ENCODE peak calls at places on chromosome 21, in five cellular contexts. One of them, this sample, is unnamed.

GRCh38 chr21:37098756-37099155 is 25.7 kb downstream of the TTC3 start:
- DNase-seq in uterus: no peak
- DNase-seq in body of pancreas: no peak
- DNase-seq in fibroblast of lung: no peak
- DNase-seq in neural progenitor cell: no peak
- DNase-seq in this sample: no peak

GRCh38 chr21:44372616-44373015 is 19.2 kb downstream of the TRPM2 start:
- DNase-seq in uterus: no peak
- DNase-seq in fibroblast of lung: no peak
- DNase-seq in neural progenitor cell: no peak
- DNase-seq in body of pancreas: no peak
- DNase-seq in this sample: no peak

GRCh38 chr21:35984654-35985366 is 75.5 kb downstream of the SETD4 start:
- DNase-seq in uterus: no peak
- DNase-seq in neural progenitor cell: no peak
- DNase-seq in body of pancreas: no peak
- DNase-seq in fibroblast of lung: no peak
- DNase-seq in this sample: no peak

GRCh38 chr21:38821959-38822682 is 16.4 kb downstream of the ETS2 start:
- DNase-seq in fibroblast of lung: no peak
- DNase-seq in uterus: no peak
- DNase-seq in neural progenitor cell: no peak
- DNase-seq in body of pancreas: no peak
- DNase-seq in this sample: no peak

GRCh38 chr21:36034211-36034913 is 26.0 kb downstream of the SETD4 start:
- DNase-seq in uterus: no peak
- DNase-seq in neural progenitor cell: no peak
- DNase-seq in fibroblast of lung: no peak
- DNase-seq in body of pancreas: no peak
- DNase-seq in this sample: no peak

GRCh38 chr21:16912075-16912474 is 600.8 kb upstream of the CXADR start:
- DNase-seq in body of pancreas: no peak
- DNase-seq in neural progenitor cell: no peak
- DNase-seq in uterus: no peak
- DNase-seq in fibroblast of lung: peak
- DNase-seq in this sample: peak

GRCh38 chr21:25639922-25640670 is 1.0 kb downstream of the JAM2 start:
- DNase-seq in fibroblast of lung: no peak
- DNase-seq in uterus: peak
- DNase-seq in body of pancreas: peak
- DNase-seq in neural progenitor cell: peak
- DNase-seq in this sample: no peak

GRCh38 chr21:45018131-45019075 is 56.0 kb upstream of the ADARB1 start:
- DNase-seq in uterus: peak
- DNase-seq in body of pancreas: peak
- DNase-seq in fibroblast of lung: no peak
- DNase-seq in neural progenitor cell: peak
- DNase-seq in this sample: no peak

GRCh38 chr21:17472167-17472566 is 40.7 kb upstream of the CXADR start:
- DNase-seq in fibroblast of lung: no peak
- DNase-seq in neural progenitor cell: no peak
- DNase-seq in uterus: no peak
- DNase-seq in body of pancreas: no peak
- DNase-seq in this sample: peak

GRCh38 chr21:16579538-16579937 is 849.8 kb downstream of the USP25 start:
- DNase-seq in neural progenitor cell: no peak
- DNase-seq in uterus: no peak
- DNase-seq in fibroblast of lung: peak
- DNase-seq in body of pancreas: no peak
- DNase-seq in this sample: no peak

GRCh38 chr21:34938079-34938764 is 110.9 kb downstream of the RUNX1 start:
- DNase-seq in fibroblast of lung: no peak
- DNase-seq in uterus: no peak
- DNase-seq in neural progenitor cell: no peak
- DNase-seq in body of pancreas: no peak
- DNase-seq in this sample: peak

GRCh38 chr21:43346551-43346950 is 80.4 kb downstream of the SIK1 start:
- DNase-seq in uterus: no peak
- DNase-seq in body of pancreas: no peak
- DNase-seq in neural progenitor cell: no peak
- DNase-seq in fibroblast of lung: no peak
- DNase-seq in this sample: no peak

GRCh38 chr21:14716761-14717396 is 170.8 kb upstream of the SAMSN1 start:
- DNase-seq in neural progenitor cell: no peak
- DNase-seq in uterus: no peak
- DNase-seq in fibroblast of lung: no peak
- DNase-seq in body of pancreas: no peak
- DNase-seq in this sample: no peak

GRCh38 chr21:14737922-14738321 is 191.8 kb upstream of the SAMSN1 start:
- DNase-seq in body of pancreas: peak
- DNase-seq in uterus: no peak
- DNase-seq in fibroblast of lung: peak
- DNase-seq in neural progenitor cell: peak
- DNase-seq in this sample: peak

GRCh38 chr21:44710756-44711326 is 531 bp downstream of the TSPEAR start:
- DNase-seq in uterus: peak
- DNase-seq in neural progenitor cell: peak
- DNase-seq in fibroblast of lung: no peak
- DNase-seq in body of pancreas: no peak
- DNase-seq in this sample: peak

GRCh38 chr21:19322360-19322759 is 918.8 kb upstream of the TMPRSS15 start:
- DNase-seq in fibroblast of lung: peak
- DNase-seq in neural progenitor cell: no peak
- DNase-seq in uterus: no peak
- DNase-seq in body of pancreas: no peak
- DNase-seq in this sample: no peak

GRCh38 chr21:16169102-16169511 is 439.3 kb downstream of the USP25 start:
- DNase-seq in body of pancreas: no peak
- DNase-seq in uterus: no peak
- DNase-seq in neural progenitor cell: no peak
- DNase-seq in fibroblast of lung: peak
- DNase-seq in this sample: peak

GRCh38 chr21:45253633-45254556 is 33.8 kb downstream of the POFUT2 start:
- DNase-seq in fibroblast of lung: no peak
- DNase-seq in body of pancreas: no peak
- DNase-seq in neural progenitor cell: no peak
- DNase-seq in uterus: no peak
- DNase-seq in this sample: no peak

GRCh38 chr21:44643911-44644310 is 2.3 kb upstream of the KRTAP10-11 start:
- DNase-seq in neural progenitor cell: no peak
- DNase-seq in fibroblast of lung: no peak
- DNase-seq in uterus: no peak
- DNase-seq in body of pancreas: no peak
- DNase-seq in this sample: no peak

GRCh38 chr21:36193200-36193599 is 36.6 kb downstream of the DOP1B start:
- DNase-seq in uterus: no peak
- DNase-seq in neural progenitor cell: no peak
- DNase-seq in body of pancreas: no peak
- DNase-seq in fibroblast of lung: no peak
- DNase-seq in this sample: peak

GRCh38 chr21:32515869-32516268 is 69.5 kb downstream of the TCP10L start:
- DNase-seq in fibroblast of lung: peak
- DNase-seq in body of pancreas: no peak
- DNase-seq in neural progenitor cell: no peak
- DNase-seq in uterus: no peak
- DNase-seq in this sample: no peak
- H3K4me3 ChIP-seq in fibroblast of lung: no peak
- H3K4me3 ChIP-seq in body of pancreas: no peak
- H3K4me3 ChIP-seq in neural progenitor cell: no peak
- H3K4me3 ChIP-seq in uterus: no peak
- H3K4me3 ChIP-seq in this sample: no peak

DNA sequence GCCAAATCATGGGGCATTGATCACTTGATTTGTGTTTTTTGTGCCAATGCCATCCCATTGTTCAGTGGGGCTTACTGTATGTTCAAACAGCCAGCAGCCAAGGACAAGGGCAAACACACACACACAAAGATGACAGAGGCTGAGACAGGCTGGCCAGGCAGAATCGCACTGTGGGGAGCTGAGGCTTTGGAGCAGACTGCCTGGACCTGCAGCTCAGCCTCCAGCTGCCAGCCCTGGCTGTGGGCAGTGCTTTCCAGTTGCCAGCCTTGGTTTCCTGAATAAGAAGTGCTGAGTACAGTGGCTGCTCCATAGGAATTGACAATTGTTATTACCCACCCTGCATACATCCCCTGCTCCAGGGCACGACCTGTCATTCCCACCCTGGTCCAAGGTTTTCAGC is 16.9 kb upstream of the PCP4 start:
- DNase-seq in neural progenitor cell: no peak
- DNase-seq in fibroblast of lung: no peak
- DNase-seq in uterus: no peak
- DNase-seq in body of pancreas: no peak
- DNase-seq in this sample: no peak
- H3K4me3 ChIP-seq in neural progenitor cell: no peak
- H3K4me3 ChIP-seq in fibroblast of lung: no peak
- H3K4me3 ChIP-seq in uterus: no peak
- H3K4me3 ChIP-seq in body of pancreas: no peak
- H3K4me3 ChIP-seq in this sample: no peak

GRCh38 chr21:41955516-41955915 is 1.7 kb upstream of the C2CD2 start:
- DNase-seq in body of pancreas: no peak
- DNase-seq in neural progenitor cell: no peak
- DNase-seq in fibroblast of lung: no peak
- DNase-seq in uterus: no peak
- DNase-seq in this sample: no peak

GRCh38 chr21:41954654-41955499 is 1.1 kb upstream of the C2CD2 start:
- DNase-seq in neural progenitor cell: no peak
- DNase-seq in fibroblast of lung: no peak
- DNase-seq in uterus: no peak
- DNase-seq in body of pancreas: no peak
- DNase-seq in this sample: no peak

GRCh38 chr21:41957991-41958766 is 4.4 kb upstream of the C2CD2 start:
- DNase-seq in uterus: peak
- DNase-seq in fibroblast of lung: peak
- DNase-seq in body of pancreas: peak
- DNase-seq in neural progenitor cell: no peak
- DNase-seq in this sample: peak

GRCh38 chr21:41958886-41959563 is 5.2 kb upstream of the C2CD2 start:
- DNase-seq in neural progenitor cell: no peak
- DNase-seq in body of pancreas: no peak
- DNase-seq in fibroblast of lung: no peak
- DNase-seq in uterus: no peak
- DNase-seq in this sample: peak

DNA sequence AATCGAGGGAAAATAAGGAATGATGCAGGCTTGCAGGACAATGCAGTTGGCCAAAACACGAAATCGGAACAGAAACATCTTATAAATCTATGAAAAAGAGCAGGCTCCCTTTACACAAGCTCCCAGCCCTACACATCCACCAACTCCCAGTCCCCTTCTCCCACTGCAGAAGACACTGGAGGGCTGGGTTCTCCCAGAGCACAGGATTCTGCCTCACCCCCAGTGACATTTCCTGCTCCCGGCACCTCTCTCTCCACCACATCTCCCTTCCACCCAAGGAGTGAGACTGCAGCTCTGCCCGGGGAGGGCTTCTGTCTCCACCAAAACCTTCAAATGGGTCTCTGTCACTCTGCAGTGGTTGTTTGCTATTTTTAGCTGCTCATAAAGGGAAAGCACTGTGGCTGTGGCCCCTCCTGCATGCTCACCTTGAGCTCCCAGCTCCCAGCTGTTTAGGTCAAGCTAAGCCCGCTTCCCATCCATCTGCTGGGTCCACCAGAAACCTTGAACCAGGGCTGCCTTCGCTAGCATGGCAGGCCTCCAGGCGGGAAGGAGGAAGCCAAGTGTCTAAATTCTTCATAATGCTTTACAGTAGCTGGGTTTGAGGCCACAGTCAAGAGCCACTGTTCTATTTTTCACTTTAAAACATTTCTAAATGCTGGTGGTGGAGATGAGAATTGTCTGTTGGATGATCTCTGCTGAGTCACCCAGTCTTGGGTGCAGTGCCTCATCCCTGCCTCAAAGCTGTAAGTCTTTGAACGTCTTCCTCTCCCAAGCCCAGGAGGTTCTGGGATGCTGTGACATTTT is 3.3 kb upstream of the C2CD2 start:
- DNase-seq in fibroblast of lung: peak
- DNase-seq in body of pancreas: no peak
- DNase-seq in neural progenitor cell: no peak
- DNase-seq in uterus: no peak
- DNase-seq in this sample: peak
- H3K4me3 ChIP-seq in fibroblast of lung: no peak
- H3K4me3 ChIP-seq in body of pancreas: no peak
- H3K4me3 ChIP-seq in neural progenitor cell: no peak
- H3K4me3 ChIP-seq in uterus: no peak
- H3K4me3 ChIP-seq in this sample: no peak

GRCh38 chr21:32472890-32473765 is 60.6 kb downstream of the EVA1C start:
- DNase-seq in fibroblast of lung: no peak
- DNase-seq in body of pancreas: no peak
- DNase-seq in neural progenitor cell: no peak
- DNase-seq in uterus: no peak
- DNase-seq in this sample: no peak

GRCh38 chr21:32477424-32477745 is 64.9 kb downstream of the EVA1C start:
- DNase-seq in body of pancreas: no peak
- DNase-seq in fibroblast of lung: no peak
- DNase-seq in neural progenitor cell: no peak
- DNase-seq in uterus: peak
- DNase-seq in this sample: no peak

GRCh38 chr21:32476661-32477423 is 64.3 kb downstream of the EVA1C start:
- DNase-seq in uterus: peak
- DNase-seq in fibroblast of lung: no peak
- DNase-seq in neural progenitor cell: no peak
- DNase-seq in body of pancreas: no peak
- DNase-seq in this sample: no peak

GRCh38 chr21:32474179-32475059 is 61.9 kb downstream of the EVA1C start:
- DNase-seq in body of pancreas: no peak
- DNase-seq in fibroblast of lung: no peak
- DNase-seq in neural progenitor cell: no peak
- DNase-seq in uterus: no peak
- DNase-seq in this sample: no peak

DNA sequence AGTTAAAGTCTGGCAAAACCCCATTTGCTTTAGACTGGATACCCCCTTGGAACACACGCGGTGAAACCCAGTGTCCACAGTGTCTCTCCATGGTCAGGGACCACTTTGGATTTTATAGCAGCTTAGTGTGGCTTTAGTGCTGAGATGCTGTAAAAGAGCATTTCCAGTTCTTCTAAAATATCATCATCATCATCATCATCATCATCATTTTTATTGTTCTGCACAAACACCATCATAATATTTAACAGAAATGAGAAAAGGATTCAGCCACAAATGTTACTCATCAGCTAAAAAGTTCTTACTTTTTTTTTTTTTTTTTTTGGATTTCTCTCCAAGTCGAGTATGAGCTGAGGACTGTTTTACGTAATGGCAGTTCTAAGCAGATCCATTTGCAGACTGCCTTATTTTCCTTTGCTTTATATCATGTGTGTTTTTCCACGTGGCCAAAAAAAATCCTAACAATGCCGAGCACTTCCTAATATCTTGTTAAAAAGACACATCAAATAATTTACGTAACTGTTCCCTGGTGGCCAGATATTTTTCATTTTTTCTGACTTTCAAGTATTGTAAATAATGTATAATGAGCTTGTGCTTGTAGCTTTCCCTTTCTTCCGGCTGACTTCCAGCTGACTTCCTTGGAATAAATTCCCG is 62.8 kb downstream of the EVA1C start:
- DNase-seq in fibroblast of lung: peak
- DNase-seq in uterus: no peak
- DNase-seq in neural progenitor cell: no peak
- DNase-seq in body of pancreas: no peak
- DNase-seq in this sample: no peak
- H3K4me3 ChIP-seq in fibroblast of lung: no peak
- H3K4me3 ChIP-seq in uterus: no peak
- H3K4me3 ChIP-seq in neural progenitor cell: no peak
- H3K4me3 ChIP-seq in body of pancreas: no peak
- H3K4me3 ChIP-seq in this sample: no peak